ENCODE peak calls at places on chromosomes 4 and X, in five cellular contexts. G, E, T, W and D are unnamed samples.

GRCh38 chr4:47287735-47288134 is 175.8 kb downstream of the COMMD8 start:
- DNase-seq in E (no peak), W (no peak), T (no peak), G (no peak), D (peak; percentile 12)

GRCh38 chrX:100636321-100636991 is at the start of gene TSPAN6:
- DNase-seq in E (peak; percentile 90), G (peak; percentile 87), W (peak; percentile 72), T (peak; percentile 77), D (no peak)

GRCh38 chr4:182062936-182063335 is 180.3 kb upstream of the TENM3 start:
- DNase-seq in G (no peak), E (no peak), T (no peak), W (no peak), D (peak; percentile 31)

GRCh38 chr4:147060171-147060931 is 114.7 kb upstream of the TTC29 start:
- DNase-seq in T (no peak), G (no peak), E (no peak), W (no peak), D (no peak)

GRCh38 chr4:111127842-111128241 is 505.0 kb upstream of the PITX2 start:
- DNase-seq in W (no peak), T (no peak), E (no peak), G (no peak), D (no peak)

GRCh38 chrX:70174754-70175153 is 2.5 kb upstream of the DGAT2L6 start:
- DNase-seq in G (no peak), W (no peak), E (no peak), T (no peak), D (no peak)

GRCh38 chr4:80484707-80485106 is 149.2 kb downstream of the CFAP299 start:
- DNase-seq in W (no peak), E (no peak), T (no peak), G (no peak), D (no peak)

GRCh38 chr4:40247350-40247749 is 50.5 kb downstream of the RHOH start:
- DNase-seq in W (no peak), T (no peak), G (no peak), E (no peak), D (no peak)

GRCh38 chrX:154317391-154318000 is 21.9 kb downstream of the TKTL1 start:
- DNase-seq in W (peak; percentile 56), T (no peak), E (no peak), G (peak; percentile 72), D (no peak)

GRCh38 chr4:36917413-36917812 is 327.1 kb upstream of the NWD2 start:
- DNase-seq in T (no peak), E (no peak), G (no peak), W (no peak), D (no peak)

GRCh38 chr4:48831532-48832015 is 686 bp downstream of the OCIAD1 start:
- DNase-seq in G (peak; percentile 5), E (no peak), T (no peak), W (no peak), D (no peak)

GRCh38 chr4:95547708-95548471 is 883 bp downstream of the UNC5C start:
- DNase-seq in E (peak; percentile 60), G (peak; percentile 65), W (peak; percentile 55), T (no peak), D (no peak)

GRCh38 chrX:86021652-86022289 is 25.6 kb downstream of the CHM start:
- DNase-seq in T (no peak), G (no peak), W (no peak), E (no peak), D (no peak)

GRCh38 chr4:33482773-33483172 is 2761.5 kb downstream of the ARAP2 start:
- DNase-seq in T (no peak), G (no peak), E (no peak), W (no peak), D (peak; percentile 12)

GRCh38 chr4:10129196-10130185 is 12.9 kb upstream of the WDR1 start:
- DNase-seq in W (no peak), T (no peak), E (no peak), G (no peak), D (no peak)

GRCh38 chr4:75542824-75543223 is 13.0 kb upstream of the ODAPH start:
- DNase-seq in E (no peak), G (no peak), W (no peak), T (no peak), D (peak; percentile 96)

GRCh38 chrX:85506871-85507270 is 127.4 kb upstream of the POF1B start:
- DNase-seq in W (no peak), G (no peak), T (no peak), E (no peak), D (no peak)

GRCh38 chr4:173878701-173879100 is 348.7 kb upstream of the HAND2 start:
- DNase-seq in E (peak; percentile 65), W (no peak), T (no peak), G (no peak), D (no peak)

GRCh38 chr4:148044889-148045352 is 313.0 kb downstream of the ARHGAP10 start:
- DNase-seq in G (no peak), E (no peak), W (no peak), T (no peak), D (no peak)

GRCh38 chr4:186137193-186137792 is 32.8 kb downstream of the FAM149A start:
- DNase-seq in T (no peak), G (peak; percentile 34), W (no peak), E (no peak), D (no peak)

GRCh38 chrX:108270280-108270679 is 167.9 kb downstream of the COL4A6 start:
- DNase-seq in E (no peak), W (no peak), T (no peak), G (no peak), D (peak; percentile 55)

GRCh38 chr4:148152868-148153630 is 289.2 kb downstream of the NR3C2 start:
- DNase-seq in T (no peak), E (no peak), W (no peak), G (no peak), D (no peak)

GRCh38 chr4:6307891-6308290 is 38.2 kb downstream of the WFS1 start:
- DNase-seq in E (no peak), G (no peak), T (no peak), W (no peak), D (no peak)
- H3K27ac ChIP-seq in E (no peak overlapping the region), G (no peak overlapping the region), T (no peak overlapping the region), W (no peak overlapping the region), D (no peak overlapping the region)

GRCh38 chrX:10103023-10103422 is 53.8 kb upstream of the CLCN4 start:
- DNase-seq in T (no peak), E (no peak), G (no peak), W (no peak), D (no peak)
- H3K27ac ChIP-seq in T (no peak overlapping the region), E (no peak overlapping the region), G (no peak overlapping the region), W (no peak overlapping the region), D (no peak overlapping the region)

GRCh38 chrX:1486749-1487361 is 34.1 kb upstream of the ASMTL start:
- DNase-seq in E (peak; percentile 78), G (no peak), T (no peak), W (no peak), D (no peak)
- H3K27ac ChIP-seq in E (peak overlapping the region; percentile 19), G (no peak overlapping the region), T (no peak overlapping the region), W (no peak overlapping the region), D (no peak overlapping the region)

DNA sequence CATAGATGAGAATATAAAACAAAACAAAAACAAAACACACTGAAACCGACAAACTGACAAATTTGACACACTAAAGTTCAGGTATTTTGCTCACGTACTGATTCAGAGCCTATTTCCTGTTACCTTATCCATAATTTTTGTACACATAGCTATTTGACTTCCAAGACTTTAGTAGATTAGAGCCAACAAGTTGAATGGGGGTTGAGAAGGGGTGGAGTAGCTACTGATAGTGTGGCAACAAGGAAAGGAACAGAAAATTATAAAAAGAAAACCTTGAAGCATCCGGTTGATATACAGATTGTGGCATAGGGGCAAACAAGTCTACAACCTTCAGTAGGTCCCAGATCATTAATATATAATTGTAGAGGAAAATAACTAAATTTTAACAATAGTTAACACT is 92.3 kb upstream of the RASGEF1B start:
- DNase-seq in T (no peak), G (no peak), W (no peak), E (no peak), D (no peak)
- H3K27ac ChIP-seq in T (no peak overlapping the region), G (no peak overlapping the region), W (no peak overlapping the region), E (no peak overlapping the region), D (no peak overlapping the region)